ENCODE peak calls at places on chromosomes 7 and 10, in four cellular contexts. One of them, this sample, is unnamed.

GRCh38 chr10:4780782-4781181 is 45.2 kb upstream of the AKR1E2 start:
- DNase-seq in bronchial epithelial cell: peak; percentile 59
- DNase-seq in HL-60: no peak
- DNase-seq in hepatocyte: no peak
- DNase-seq in this sample: no peak

GRCh38 chr10:89869180-89869579 is 167.8 kb downstream of the KIF20B start:
- DNase-seq in bronchial epithelial cell: no peak
- DNase-seq in HL-60: no peak
- DNase-seq in hepatocyte: peak; percentile 11
- DNase-seq in this sample: no peak

GRCh38 chr10:116634126-116634975 is 13.6 kb downstream of the PNLIPRP2 start:
- DNase-seq in bronchial epithelial cell: peak; percentile 39
- DNase-seq in HL-60: no peak
- DNase-seq in hepatocyte: no peak
- DNase-seq in this sample: no peak

GRCh38 chr7:50164552-50165220 is 71.6 kb upstream of the ZPBP start:
- DNase-seq in bronchial epithelial cell: no peak
- DNase-seq in HL-60: no peak
- DNase-seq in hepatocyte: no peak
- DNase-seq in this sample: no peak

GRCh38 chr7:21123586-21123985 is 304.3 kb upstream of the SP4 start:
- DNase-seq in bronchial epithelial cell: no peak
- DNase-seq in HL-60: no peak
- DNase-seq in hepatocyte: no peak
- DNase-seq in this sample: no peak

GRCh38 chr7:74452748-74453320 is 872 bp upstream of the GTF2IRD1 start:
- DNase-seq in bronchial epithelial cell: no peak
- DNase-seq in HL-60: no peak
- DNase-seq in hepatocyte: peak; percentile 65
- DNase-seq in this sample: no peak

GRCh38 chr7:53657586-53657985 is 622.2 kb downstream of the POM121L12 start:
- DNase-seq in bronchial epithelial cell: peak; percentile 92
- DNase-seq in HL-60: no peak
- DNase-seq in hepatocyte: no peak
- DNase-seq in this sample: no peak

GRCh38 chr10:62614389-62615157 is 189.9 kb upstream of the ADO start:
- DNase-seq in bronchial epithelial cell: peak; percentile 95
- DNase-seq in HL-60: no peak
- DNase-seq in hepatocyte: no peak
- DNase-seq in this sample: peak; percentile 88

GRCh38 chr7:76281706-76282343 is 20.6 kb upstream of the HSPB1 start:
- DNase-seq in bronchial epithelial cell: no peak
- DNase-seq in HL-60: no peak
- DNase-seq in hepatocyte: no peak
- DNase-seq in this sample: no peak

GRCh38 chr7:76280408-76280807 is 22.1 kb upstream of the HSPB1 start:
- DNase-seq in bronchial epithelial cell: no peak
- DNase-seq in HL-60: no peak
- DNase-seq in hepatocyte: no peak
- DNase-seq in this sample: no peak

GRCh38 chr7:76282344-76283253 is 19.9 kb upstream of the HSPB1 start:
- DNase-seq in bronchial epithelial cell: no peak
- DNase-seq in HL-60: no peak
- DNase-seq in hepatocyte: no peak
- DNase-seq in this sample: no peak

GRCh38 chr7:76283254-76284159 is 19.0 kb upstream of the HSPB1 start:
- DNase-seq in bronchial epithelial cell: no peak
- DNase-seq in HL-60: no peak
- DNase-seq in hepatocyte: no peak
- DNase-seq in this sample: no peak

DNA sequence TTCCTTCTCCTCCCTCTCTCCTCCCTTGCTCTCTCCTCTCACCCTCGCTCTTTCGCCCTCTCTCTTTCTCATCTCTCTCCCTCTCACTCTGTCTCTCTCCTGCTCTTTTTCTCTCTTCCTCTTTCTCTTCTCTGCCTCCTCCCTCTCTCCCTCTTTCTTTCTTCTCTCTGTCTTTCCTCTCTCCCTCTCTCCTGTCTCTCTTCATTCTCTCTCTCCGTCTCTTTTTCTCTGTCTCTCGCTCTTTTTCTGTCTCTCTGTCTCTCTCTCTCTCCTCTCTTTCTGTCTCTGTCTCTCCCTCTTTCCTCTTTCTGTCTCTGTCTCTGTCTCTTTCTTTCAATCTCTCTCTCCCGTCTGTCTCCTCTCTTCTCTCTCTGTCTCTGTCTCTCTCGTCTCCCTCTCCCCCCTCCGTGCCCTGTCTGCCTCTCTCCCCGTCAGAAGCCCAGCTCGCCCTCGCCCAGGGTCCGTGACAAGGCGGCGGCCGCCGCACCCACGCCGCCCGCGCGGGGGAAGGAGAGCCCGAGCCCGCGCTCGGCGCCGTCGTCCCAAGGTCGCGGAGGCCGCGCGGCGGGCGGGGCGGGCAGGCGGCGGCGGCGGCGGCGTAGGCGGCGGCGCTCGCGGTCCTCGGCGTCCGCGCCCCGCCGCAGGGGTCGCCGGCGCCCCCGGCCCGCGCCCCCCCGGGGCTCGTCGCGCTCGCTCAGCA is 21.3 kb upstream of the HSPB1 start:
- DNase-seq in bronchial epithelial cell: no peak
- DNase-seq in HL-60: no peak
- DNase-seq in hepatocyte: no peak
- DNase-seq in this sample: no peak
- H3K4me3 ChIP-seq in bronchial epithelial cell: peak overlapping the region; percentile 18
- H3K4me3 ChIP-seq in HL-60: no peak overlapping the region
- H3K4me3 ChIP-seq in hepatocyte: no peak overlapping the region
- H3K4me3 ChIP-seq in this sample: no peak overlapping the region

GRCh38 chr7:129606801-129607200 is 4.7 kb upstream of the NRF1 start:
- DNase-seq in bronchial epithelial cell: no peak
- DNase-seq in HL-60: no peak
- DNase-seq in hepatocyte: no peak
- DNase-seq in this sample: no peak

GRCh38 chr7:129605960-129606644 is 5.4 kb upstream of the NRF1 start:
- DNase-seq in bronchial epithelial cell: peak; percentile 10
- DNase-seq in HL-60: no peak
- DNase-seq in hepatocyte: no peak
- DNase-seq in this sample: no peak

GRCh38 chr7:129605038-129605437 is 6.5 kb upstream of the NRF1 start:
- DNase-seq in bronchial epithelial cell: no peak
- DNase-seq in HL-60: no peak
- DNase-seq in hepatocyte: no peak
- DNase-seq in this sample: no peak

GRCh38 chr7:129609666-129610065 is 1.9 kb upstream of the NRF1 start:
- DNase-seq in bronchial epithelial cell: no peak
- DNase-seq in HL-60: no peak
- DNase-seq in hepatocyte: peak; percentile 18
- DNase-seq in this sample: no peak

GRCh38 chr7:129607471-129608120 is 3.9 kb upstream of the NRF1 start:
- DNase-seq in bronchial epithelial cell: peak; percentile 40
- DNase-seq in HL-60: no peak
- DNase-seq in hepatocyte: peak; percentile 35
- DNase-seq in this sample: no peak
- TF ChIP-seq CTCF in bronchial epithelial cell: peak; percentile 75
- TF ChIP-seq CTCF in HL-60: peak; percentile 50
- TF ChIP-seq CTCF in hepatocyte: peak; percentile 26
- TF ChIP-seq CTCF in this sample: peak; percentile 69

DNA sequence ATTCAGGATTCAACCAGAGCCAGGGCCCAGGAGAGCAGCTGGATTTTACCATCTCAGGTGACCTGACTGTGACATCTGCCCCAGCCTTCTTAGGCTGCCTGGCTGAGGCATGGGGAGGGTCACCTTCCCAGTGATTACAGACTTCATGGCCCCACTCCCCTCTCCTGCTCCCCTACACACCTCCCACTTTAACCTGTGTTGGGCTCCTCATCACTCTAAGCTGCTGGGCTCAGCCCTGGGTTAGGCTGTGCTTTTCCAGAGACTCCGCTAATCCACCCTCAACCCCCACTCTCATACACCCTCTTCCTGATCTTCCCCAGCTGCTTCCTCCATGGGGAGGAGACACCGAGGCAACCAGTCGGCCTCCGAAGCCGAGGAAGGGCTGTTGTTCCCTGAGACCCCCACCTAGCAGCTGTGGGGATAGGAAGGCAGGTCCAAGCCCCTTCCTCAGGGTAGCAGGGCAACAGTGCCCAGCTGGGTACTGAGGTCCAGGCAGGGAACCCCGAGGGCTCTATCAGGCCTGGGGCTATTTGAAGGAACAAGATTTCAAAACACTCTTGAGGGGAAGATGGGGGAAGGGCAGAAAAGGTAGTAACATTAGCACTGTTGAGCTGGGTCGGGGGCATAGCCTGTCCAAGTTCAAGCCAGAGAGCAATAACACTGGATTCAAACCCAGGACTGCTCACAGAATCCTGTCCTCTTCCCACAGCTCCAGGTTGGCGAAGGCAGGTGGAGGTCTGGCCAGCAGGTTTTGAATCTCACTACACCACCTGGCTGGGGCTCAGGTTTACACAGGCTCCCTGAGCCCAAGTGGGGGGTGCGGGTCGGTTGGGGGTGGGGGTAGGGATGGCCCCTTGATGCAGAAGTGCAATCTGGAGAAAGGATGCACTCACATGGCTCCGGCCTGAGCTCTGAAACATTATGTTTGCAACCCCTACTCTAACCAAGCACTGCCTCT is 1.8 kb downstream of the IMPDH1 start:
- DNase-seq in bronchial epithelial cell: no peak
- DNase-seq in HL-60: no peak
- DNase-seq in hepatocyte: no peak
- DNase-seq in this sample: no peak
- H3K4me3 ChIP-seq in bronchial epithelial cell: no peak overlapping the region
- H3K4me3 ChIP-seq in HL-60: peak overlapping the region; percentile 75
- H3K4me3 ChIP-seq in hepatocyte: no peak overlapping the region
- H3K4me3 ChIP-seq in this sample: no peak overlapping the region

GRCh38 chr10:13587367-13587766 is 602 bp downstream of the PRPF18 start:
- DNase-seq in bronchial epithelial cell: no peak
- DNase-seq in HL-60: no peak
- DNase-seq in hepatocyte: peak; percentile 40
- DNase-seq in this sample: no peak

GRCh38 chr10:13592306-13592705 is 5.5 kb downstream of the PRPF18 start:
- DNase-seq in bronchial epithelial cell: no peak
- DNase-seq in HL-60: no peak
- DNase-seq in hepatocyte: no peak
- DNase-seq in this sample: no peak

GRCh38 chr10:13586676-13587355 is at the start of gene PRPF18:
- DNase-seq in bronchial epithelial cell: peak; percentile 75
- DNase-seq in HL-60: peak; percentile 64
- DNase-seq in hepatocyte: peak; percentile 96
- DNase-seq in this sample: peak; percentile 86

GRCh38 chr10:13590886-13591285 is 4.1 kb downstream of the PRPF18 start:
- DNase-seq in bronchial epithelial cell: no peak
- DNase-seq in HL-60: no peak
- DNase-seq in hepatocyte: no peak
- DNase-seq in this sample: no peak

DNA sequence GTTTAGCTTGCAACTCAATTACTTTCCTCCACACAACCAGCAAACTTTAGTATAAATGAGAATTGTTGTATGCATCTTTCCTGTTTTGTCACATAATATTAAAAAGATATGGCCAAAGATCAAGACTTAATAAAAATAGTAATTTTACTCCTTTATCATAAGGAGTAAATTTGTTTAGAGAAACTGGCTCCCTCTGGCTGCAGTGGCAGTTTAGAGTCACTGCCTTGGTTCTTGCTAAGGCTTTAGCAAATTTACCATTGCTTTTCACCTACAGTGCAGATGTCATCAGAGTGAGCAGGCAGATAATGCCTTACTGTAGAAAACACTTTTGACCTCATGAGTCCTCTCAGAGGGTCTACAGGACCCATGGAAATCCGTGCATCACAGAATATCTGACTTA is 2.6 kb downstream of the PRPF18 start:
- DNase-seq in bronchial epithelial cell: no peak
- DNase-seq in HL-60: no peak
- DNase-seq in hepatocyte: no peak
- DNase-seq in this sample: no peak
- TF ChIP-seq CTCF in bronchial epithelial cell: peak; percentile 4
- TF ChIP-seq CTCF in HL-60: no peak
- TF ChIP-seq CTCF in hepatocyte: peak; percentile 14
- TF ChIP-seq CTCF in this sample: no peak

DNA sequence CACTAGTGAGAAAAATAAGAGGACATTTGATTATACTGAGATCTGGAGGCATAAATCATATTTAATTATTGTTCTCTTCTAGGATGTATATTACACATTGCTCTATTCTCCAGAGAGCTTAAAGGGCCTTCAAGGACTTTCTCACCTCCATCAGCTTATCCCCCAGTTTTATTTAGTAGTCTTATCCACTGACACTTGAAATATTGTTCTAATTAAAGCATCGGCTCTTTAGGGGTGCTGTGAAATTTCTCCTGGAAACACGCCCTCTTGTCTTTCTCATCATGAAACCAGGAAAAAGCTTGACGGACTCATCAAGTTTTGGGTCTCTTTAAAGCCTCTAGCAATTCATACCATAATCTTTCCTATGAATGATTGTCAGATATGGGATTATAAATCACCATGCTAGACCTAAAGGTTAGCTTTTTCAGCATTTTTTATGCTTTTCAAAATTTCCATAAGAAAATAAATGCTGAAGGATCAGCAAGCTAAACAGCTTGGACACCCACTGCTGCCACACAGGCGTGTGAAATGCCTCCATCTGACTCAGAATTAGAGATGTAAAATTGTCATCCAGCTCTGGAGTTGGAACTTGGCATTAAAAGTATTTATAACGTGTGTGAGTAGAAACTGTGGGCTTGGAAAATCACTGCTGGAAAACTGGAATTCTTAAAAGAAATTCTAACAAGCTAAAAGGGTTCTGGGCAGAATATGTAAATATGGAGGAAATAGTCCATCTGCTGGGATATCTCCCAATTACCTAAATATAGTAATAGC is 216.3 kb downstream of the CHRM2 start:
- DNase-seq in bronchial epithelial cell: no peak
- DNase-seq in HL-60: no peak
- DNase-seq in hepatocyte: no peak
- DNase-seq in this sample: no peak
- H3K4me3 ChIP-seq in bronchial epithelial cell: no peak overlapping the region
- H3K4me3 ChIP-seq in HL-60: no peak overlapping the region
- H3K4me3 ChIP-seq in hepatocyte: no peak overlapping the region
- H3K4me3 ChIP-seq in this sample: no peak overlapping the region

DNA sequence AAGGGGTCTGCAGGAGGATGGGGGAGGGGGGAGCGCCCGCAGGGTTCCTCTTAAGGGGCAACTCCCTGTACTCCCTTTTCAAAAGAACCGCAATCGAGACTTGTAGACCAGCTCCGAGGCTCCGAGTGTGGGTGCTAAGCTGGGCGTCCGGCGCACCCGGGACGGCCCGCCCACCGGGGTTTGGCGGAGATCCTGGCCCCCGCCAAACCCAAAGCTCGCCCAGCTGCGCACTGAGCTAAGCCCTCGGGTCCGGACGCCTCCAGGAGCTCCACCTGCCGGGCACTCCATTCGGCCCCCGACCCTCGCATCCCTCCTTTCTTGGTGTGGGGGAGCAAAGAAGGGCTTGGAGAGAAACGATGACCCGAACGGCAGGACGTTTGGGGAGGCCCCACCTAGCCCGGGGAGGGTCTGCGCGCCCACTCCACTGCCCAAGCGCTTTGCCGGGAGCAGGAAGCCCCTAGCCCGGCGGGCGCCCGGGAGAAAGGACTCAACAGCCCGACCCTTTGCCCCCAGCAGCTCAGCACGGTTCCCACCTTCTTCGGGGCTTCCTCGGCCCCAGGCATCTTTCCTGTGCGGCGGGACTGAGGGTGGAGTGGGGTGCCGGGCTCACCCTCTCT is 649 bp downstream of the AFAP1L2 start:
- DNase-seq in bronchial epithelial cell: no peak
- DNase-seq in HL-60: no peak
- DNase-seq in hepatocyte: no peak
- DNase-seq in this sample: no peak
- TF ChIP-seq CTCF in bronchial epithelial cell: peak; percentile 41
- TF ChIP-seq CTCF in HL-60: no peak
- TF ChIP-seq CTCF in hepatocyte: peak; percentile 33
- TF ChIP-seq CTCF in this sample: no peak

GRCh38 chr7:27154901-27155815 is 1.3 kb downstream of the HOXA7 start:
- DNase-seq in bronchial epithelial cell: peak; percentile 31
- DNase-seq in HL-60: no peak
- DNase-seq in hepatocyte: no peak
- DNase-seq in this sample: no peak
- H3K4me3 ChIP-seq in bronchial epithelial cell: no peak overlapping the region
- H3K4me3 ChIP-seq in HL-60: peak overlapping the region; percentile 47
- H3K4me3 ChIP-seq in hepatocyte: peak overlapping the region; percentile 48
- H3K4me3 ChIP-seq in this sample: no peak overlapping the region